ENCODE peak calls at places on chromosomes 16 and 17, in ten cellular contexts. I is tibial nerve, R is fibroblast of mammary gland, D is endothelial cell of umbilical vein, S is astrocyte of the cerebellum, P is transverse colon, X is endodermal cell, H is lower leg skin, K is foreskin fibroblast, T is PC-9. U is an unnamed sample.

GRCh38 chr17:2814499-2815341 is 18.5 kb downstream of the RAP1GAP2 start:
- DNase-seq in I (no peak), R (no peak), D (no peak), S (no peak), P (peak), X (peak), H (peak), K (no peak), T (no peak), U (no peak)

GRCh38 chr16:67884684-67885083 is at the start of gene NRN1L:
- DNase-seq in I (peak), R (peak), D (no peak), S (peak), P (peak), X (peak), H (peak), K (peak), T (no peak), U (peak)

GRCh38 chr17:3712811-3713463 is 10.8 kb upstream of the HASPIN start:
- DNase-seq in I (no peak), R (no peak), D (no peak), S (no peak), P (no peak), X (no peak), H (no peak), K (no peak), T (no peak), U (no peak)

GRCh38 chr16:57994778-57995177 is 5.7 kb downstream of the ZNF319 start:
- DNase-seq in I (no peak), R (peak), D (no peak), S (no peak), P (peak), X (peak), H (no peak), K (no peak), T (peak), U (no peak)

GRCh38 chr16:72848759-72849664 is 198.9 kb downstream of the ZFHX3 start:
- DNase-seq in I (peak), R (peak), D (peak), S (peak), P (peak), X (peak), H (peak), K (peak), T (peak), U (peak)

GRCh38 chr17:77594416-77595209 is 363.9 kb upstream of the TNRC6C start:
- DNase-seq in I (no peak), R (no peak), D (no peak), S (no peak), P (no peak), X (peak), H (peak), K (no peak), T (no peak), U (no peak)

GRCh38 chr16:29963021-29963743 is 1.3 kb downstream of the TMEM219 start:
- DNase-seq in I (no peak), R (no peak), D (no peak), S (no peak), P (no peak), X (no peak), H (peak), K (no peak), T (no peak), U (no peak)

GRCh38 chr17:70405492-70406220 is 236.3 kb downstream of the KCNJ2 start:
- DNase-seq in I (peak), R (peak), D (peak), S (peak), P (no peak), X (no peak), H (no peak), K (peak), T (peak), U (peak)

GRCh38 chr16:75742424-75743047 is 16.2 kb upstream of the CPHXL start:
- DNase-seq in I (no peak), R (peak), D (no peak), S (no peak), P (no peak), X (no peak), H (no peak), K (no peak), T (no peak), U (no peak)

GRCh38 chr17:48787850-48788249 is 29.2 kb downstream of the TTLL6 start:
- DNase-seq in I (no peak), R (no peak), D (no peak), S (no peak), P (no peak), X (no peak), H (no peak), K (no peak), T (no peak), U (no peak)

GRCh38 chr17:7501729-7502128 is 17.6 kb downstream of the POLR2A start:
- DNase-seq in I (no peak), R (no peak), D (no peak), S (no peak), P (no peak), X (no peak), H (no peak), K (no peak), T (no peak), U (no peak)

GRCh38 chr17:8955560-8955959 is 9.9 kb downstream of the PIK3R5 start:
- DNase-seq in I (no peak), R (no peak), D (no peak), S (no peak), P (no peak), X (no peak), H (peak), K (no peak), T (no peak), U (no peak)

GRCh38 chr16:15879255-15879804 is 9.1 kb downstream of the CEP20 start:
- DNase-seq in I (no peak), R (peak), D (peak), S (peak), P (no peak), X (no peak), H (no peak), K (peak), T (peak), U (peak)

GRCh38 chr17:43467981-43468541 is 15.7 kb upstream of the DHX8 start:
- DNase-seq in I (peak), R (peak), D (no peak), S (peak), P (no peak), X (no peak), H (no peak), K (peak), T (no peak), U (peak)

GRCh38 chr16:59527206-59527997 is 793.3 kb upstream of the GOT2 start:
- DNase-seq in I (no peak), R (no peak), D (no peak), S (peak), P (no peak), X (no peak), H (no peak), K (no peak), T (peak), U (peak)

GRCh38 chr17:62792122-62792800 is 15.9 kb downstream of the MARCHF10 start:
- DNase-seq in I (no peak), R (peak), D (peak), S (peak), P (no peak), X (peak), H (peak), K (peak), T (peak), U (peak)

GRCh38 chr16:11546522-11547485 is 39.9 kb downstream of the LITAF start:
- DNase-seq in I (no peak), R (peak), D (no peak), S (peak), P (no peak), X (no peak), H (no peak), K (peak), T (no peak), U (peak)

GRCh38 chr16:57409065-57409464 is 4.5 kb downstream of the CCL17 start:
- DNase-seq in I (peak), R (no peak), D (peak), S (no peak), P (no peak), X (no peak), H (no peak), K (no peak), T (no peak), U (no peak)

GRCh38 chr17:65553646-65554567 is 7.5 kb downstream of the AXIN2 start:
- DNase-seq in I (no peak), R (peak), D (no peak), S (no peak), P (no peak), X (peak), H (no peak), K (no peak), T (no peak), U (no peak)

GRCh38 chr16:12682441-12682840 is 121.2 kb downstream of the CPPED1 start:
- DNase-seq in I (no peak), R (no peak), D (no peak), S (no peak), P (no peak), X (no peak), H (no peak), K (no peak), T (no peak), U (no peak)

GRCh38 chr17:7211512-7212277 is 7.9 kb downstream of the DLG4 start:
- DNase-seq in I (no peak), R (no peak), D (no peak), S (no peak), P (no peak), X (peak), H (no peak), K (no peak), T (no peak), U (no peak)

GRCh38 chr17:1375615-1376014 is 24.4 kb downstream of the YWHAE start:
- DNase-seq in I (no peak), R (no peak), D (no peak), S (no peak), P (no peak), X (no peak), H (no peak), K (no peak), T (no peak), U (no peak)

GRCh38 chr17:31825961-31826691 is 32.9 kb downstream of the COPRS start:
- DNase-seq in I (no peak), R (peak), D (no peak), S (no peak), P (no peak), X (no peak), H (no peak), K (no peak), T (no peak), U (no peak)

GRCh38 chr16:65306313-65306712 is 184.4 kb upstream of the CDH11 start:
- DNase-seq in I (no peak), R (no peak), D (no peak), S (no peak), P (no peak), X (no peak), H (no peak), K (no peak), T (no peak), U (peak)

GRCh38 chr16:73725147-73725546 is 571.5 kb upstream of the PSMD7 start:
- DNase-seq in I (no peak), R (no peak), D (no peak), S (no peak), P (no peak), X (no peak), H (no peak), K (no peak), T (no peak), U (no peak)

GRCh38 chr17:35257080-35257701 is 14.3 kb downstream of the SLFN5 start:
- DNase-seq in I (no peak), R (peak), D (peak), S (peak), P (peak), X (peak), H (no peak), K (peak), T (peak), U (peak)

GRCh38 chr16:86942469-86943175 is 364.3 kb downstream of the FOXL1 start:
- DNase-seq in I (no peak), R (peak), D (no peak), S (peak), P (no peak), X (no peak), H (no peak), K (peak), T (no peak), U (peak)

GRCh38 chr17:41930009-41930832 is at the start of gene ODAD4:
- DNase-seq in I (peak), R (peak), D (peak), S (peak), P (peak), X (peak), H (peak), K (peak), T (peak), U (peak)
- TF ChIP-seq CTCF in I (peak), R (peak), D (peak), S (peak), P (peak), X (peak), H (peak), K (peak), T (no peak), U (peak)

DNA sequence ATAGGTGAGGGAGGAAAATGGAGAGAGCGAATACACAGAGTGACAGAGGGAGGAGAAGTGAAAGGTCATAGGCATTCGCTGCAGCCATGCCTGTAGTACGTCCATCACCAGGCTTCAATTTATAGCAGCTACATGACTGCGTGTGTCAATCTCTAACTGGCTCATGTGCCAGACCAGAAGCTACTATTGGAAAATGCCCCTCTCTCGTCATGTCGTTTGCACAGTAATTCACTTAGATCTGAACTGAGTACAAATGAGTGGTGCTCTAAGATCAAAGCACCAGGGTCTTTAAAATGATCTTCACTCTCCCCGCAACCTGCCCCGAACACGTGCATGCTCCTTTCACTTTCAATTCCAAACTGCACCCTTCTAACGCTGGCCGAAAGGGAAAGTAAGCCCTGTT is 51.3 kb downstream of the ADCY9 start:
- DNase-seq in I (no peak), R (no peak), D (no peak), S (no peak), P (no peak), X (no peak), H (peak), K (no peak), T (no peak), U (no peak)
- TF ChIP-seq CTCF in I (no peak), R (no peak), D (no peak), S (no peak), P (no peak), X (no peak), H (no peak), K (no peak), T (no peak), U (no peak)

DNA sequence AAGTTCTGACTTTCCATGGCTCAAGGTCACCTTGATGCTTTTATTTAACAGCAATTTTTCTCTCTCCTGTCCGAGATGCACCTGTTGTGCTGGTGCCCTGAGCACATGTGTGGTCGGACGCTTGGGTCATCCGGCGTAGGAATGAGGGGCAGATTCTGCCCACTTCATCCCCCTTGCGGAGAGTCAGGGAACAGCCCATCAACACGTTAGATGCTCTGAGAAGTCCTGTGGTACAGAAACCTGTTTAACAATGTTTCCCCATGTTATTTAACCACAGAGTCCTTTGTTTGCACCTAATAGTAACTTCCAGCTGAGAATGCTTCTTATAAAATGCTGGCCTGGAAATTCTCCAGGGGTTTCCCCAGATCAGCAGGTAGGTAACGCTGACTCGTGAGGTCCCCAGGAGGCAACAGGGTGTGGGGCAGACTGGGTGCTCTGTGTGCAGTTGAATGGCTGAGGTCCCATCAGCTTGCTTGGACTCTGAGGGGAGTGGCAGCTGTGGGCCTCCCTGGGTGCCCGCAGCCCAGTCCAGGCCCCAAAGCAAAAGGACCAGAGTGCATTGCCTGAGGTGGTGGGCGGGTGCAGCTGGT is 17.8 kb downstream of the DOC2B start:
- DNase-seq in I (no peak), R (no peak), D (no peak), S (no peak), P (no peak), X (peak), H (no peak), K (no peak), T (no peak), U (no peak)
- TF ChIP-seq CTCF in I (no peak), R (no peak), D (no peak), S (no peak), P (no peak), X (peak), H (no peak), K (no peak), T (peak), U (peak)

DNA sequence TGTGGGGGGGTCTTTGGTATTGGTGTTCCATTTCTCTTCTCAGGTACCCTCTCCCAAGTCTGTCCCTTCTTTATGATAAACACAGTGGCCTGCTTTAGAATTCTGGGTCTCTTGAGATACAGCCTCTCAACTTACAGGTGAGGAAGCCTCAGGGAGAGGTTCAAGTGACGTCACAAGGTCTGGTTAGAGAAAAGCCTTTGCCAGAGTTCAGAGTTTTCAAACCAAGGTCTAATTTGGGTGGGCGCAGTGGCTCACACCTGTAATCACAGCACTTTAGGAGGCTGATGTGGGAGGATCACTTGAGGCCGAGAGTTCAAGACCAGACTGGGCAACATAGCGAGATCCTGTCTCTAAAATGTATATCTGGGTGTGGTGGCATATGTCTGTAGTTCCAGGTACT is 2.1 kb downstream of the IRF8 start:
- DNase-seq in I (no peak), R (no peak), D (no peak), S (no peak), P (no peak), X (no peak), H (peak), K (no peak), T (no peak), U (no peak)
- TF ChIP-seq CTCF in I (no peak), R (no peak), D (no peak), S (no peak), P (no peak), X (no peak), H (no peak), K (no peak), T (no peak), U (no peak)

DNA sequence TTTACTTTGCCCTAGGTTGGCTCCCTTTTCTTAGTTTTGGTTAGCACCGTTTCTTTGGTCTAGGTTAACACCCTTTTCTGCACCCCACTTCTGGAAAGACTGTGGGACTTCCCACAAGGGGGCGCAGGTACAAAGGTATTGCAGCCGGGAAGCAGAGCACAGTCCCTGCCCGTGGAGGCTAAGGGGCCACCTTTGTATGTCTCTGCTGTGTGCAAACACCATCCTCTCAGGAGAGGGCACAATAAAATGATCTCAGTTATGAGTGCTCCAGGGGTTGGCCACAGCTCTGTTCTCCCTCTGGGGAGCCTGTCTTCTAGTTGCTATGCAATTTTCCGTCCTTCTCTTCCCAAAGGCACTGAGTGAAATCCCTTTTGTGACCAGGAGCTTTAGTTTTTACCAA is 28.4 kb upstream of the TMC5 start:
- DNase-seq in I (peak), R (peak), D (peak), S (no peak), P (peak), X (peak), H (no peak), K (no peak), T (no peak), U (peak)
- TF ChIP-seq CTCF in I (peak), R (peak), D (peak), S (peak), P (peak), X (peak), H (no peak), K (peak), T (peak), U (peak)